ENCODE peak calls at places on chromosomes 1 and 21, in five cellular contexts. One of them, this sample, is unnamed. For H3K4me1, the result is how much of the 10 kb centered on the place peaks cover.

GRCh38 chr1:113684153-113684541 is 75.1 kb downstream of the PHTF1 start:
- DNase-seq in K562: peak
- DNase-seq in transverse colon: peak
- DNase-seq in thoracic aorta: no peak
- DNase-seq in tibial nerve: peak
- DNase-seq in this sample: no peak

GRCh38 chr1:179742717-179743678 is at the start of gene FAM163A:
- DNase-seq in K562: no peak
- DNase-seq in transverse colon: no peak
- DNase-seq in thoracic aorta: no peak
- DNase-seq in tibial nerve: no peak
- DNase-seq in this sample: peak

GRCh38 chr1:12142891-12143630 is 23.7 kb upstream of the TNFRSF1B start:
- DNase-seq in K562: no peak
- DNase-seq in transverse colon: no peak
- DNase-seq in thoracic aorta: no peak
- DNase-seq in tibial nerve: peak
- DNase-seq in this sample: no peak

GRCh38 chr1:188782220-188782841 is 1695.3 kb downstream of the BRINP3 start:
- DNase-seq in K562: peak
- DNase-seq in transverse colon: no peak
- DNase-seq in thoracic aorta: no peak
- DNase-seq in tibial nerve: no peak
- DNase-seq in this sample: peak

GRCh38 chr1:3928622-3929021 is 28.6 kb upstream of the C1orf174 start:
- DNase-seq in K562: no peak
- DNase-seq in transverse colon: no peak
- DNase-seq in thoracic aorta: no peak
- DNase-seq in tibial nerve: no peak
- DNase-seq in this sample: no peak

GRCh38 chr1:234987415-234988159 is 141.1 kb downstream of the TOMM20 start:
- DNase-seq in K562: no peak
- DNase-seq in transverse colon: peak
- DNase-seq in thoracic aorta: peak
- DNase-seq in tibial nerve: peak
- DNase-seq in this sample: no peak

GRCh38 chr1:98104285-98104684 is 183.5 kb upstream of the DPYD start:
- DNase-seq in K562: no peak
- DNase-seq in transverse colon: no peak
- DNase-seq in thoracic aorta: no peak
- DNase-seq in tibial nerve: no peak
- DNase-seq in this sample: no peak

GRCh38 chr1:111980684-111981083 is 8.8 kb downstream of the KCND3 start:
- DNase-seq in K562: no peak
- DNase-seq in transverse colon: no peak
- DNase-seq in thoracic aorta: no peak
- DNase-seq in tibial nerve: no peak
- DNase-seq in this sample: no peak

GRCh38 chr1:54111624-54112023 is 41.2 kb downstream of the CDCP2 start:
- DNase-seq in K562: no peak
- DNase-seq in transverse colon: no peak
- DNase-seq in thoracic aorta: no peak
- DNase-seq in tibial nerve: no peak
- DNase-seq in this sample: no peak

GRCh38 chr1:171433451-171433850 is 51.9 kb upstream of the PRRC2C start:
- DNase-seq in K562: no peak
- DNase-seq in transverse colon: no peak
- DNase-seq in thoracic aorta: no peak
- DNase-seq in tibial nerve: no peak
- DNase-seq in this sample: no peak

GRCh38 chr1:34864759-34865158 is 5.2 kb upstream of the SMIM12 start:
- DNase-seq in K562: no peak
- DNase-seq in transverse colon: no peak
- DNase-seq in thoracic aorta: no peak
- DNase-seq in tibial nerve: no peak
- DNase-seq in this sample: no peak

GRCh38 chr1:68293122-68293521 is 60.8 kb upstream of the WLS start:
- DNase-seq in K562: no peak
- DNase-seq in transverse colon: no peak
- DNase-seq in thoracic aorta: no peak
- DNase-seq in tibial nerve: no peak
- DNase-seq in this sample: no peak

GRCh38 chr1:85200870-85201339 is at the start of gene SYDE2:
- DNase-seq in K562: peak
- DNase-seq in transverse colon: peak
- DNase-seq in thoracic aorta: no peak
- DNase-seq in tibial nerve: peak
- DNase-seq in this sample: peak

GRCh38 chr1:11878081-11878890 is 19.5 kb upstream of the NPPB start:
- DNase-seq in K562: no peak
- DNase-seq in transverse colon: no peak
- DNase-seq in thoracic aorta: no peak
- DNase-seq in tibial nerve: no peak
- DNase-seq in this sample: no peak

GRCh38 chr1:68751723-68752122 is 254.8 kb upstream of the DEPDC1 start:
- DNase-seq in K562: no peak
- DNase-seq in transverse colon: no peak
- DNase-seq in thoracic aorta: no peak
- DNase-seq in tibial nerve: no peak
- DNase-seq in this sample: no peak

GRCh38 chr1:5747428-5748285 is 244.6 kb downstream of the NPHP4 start:
- DNase-seq in K562: no peak
- DNase-seq in transverse colon: no peak
- DNase-seq in thoracic aorta: no peak
- DNase-seq in tibial nerve: peak
- DNase-seq in this sample: no peak

GRCh38 chr1:93338426-93338825 is 7.3 kb upstream of the DR1 start:
- DNase-seq in K562: no peak
- DNase-seq in transverse colon: no peak
- DNase-seq in thoracic aorta: no peak
- DNase-seq in tibial nerve: no peak
- DNase-seq in this sample: no peak

GRCh38 chr1:42750041-42750440 is 10.0 kb upstream of the CLDN19 start:
- DNase-seq in K562: no peak
- DNase-seq in transverse colon: no peak
- DNase-seq in thoracic aorta: no peak
- DNase-seq in tibial nerve: no peak
- DNase-seq in this sample: no peak

GRCh38 chr1:235415008-235415904 is 48.0 kb downstream of the TBCE start:
- DNase-seq in K562: peak
- DNase-seq in transverse colon: peak
- DNase-seq in thoracic aorta: no peak
- DNase-seq in tibial nerve: peak
- DNase-seq in this sample: peak

GRCh38 chr1:66323958-66324357 is 210.0 kb upstream of the SGIP1 start:
- DNase-seq in K562: no peak
- DNase-seq in transverse colon: no peak
- DNase-seq in thoracic aorta: no peak
- DNase-seq in tibial nerve: no peak
- DNase-seq in this sample: no peak

GRCh38 chr21:45424854-45425795 is 20.2 kb downstream of the COL18A1 start:
- DNase-seq in K562: no peak
- DNase-seq in transverse colon: no peak
- DNase-seq in thoracic aorta: no peak
- DNase-seq in tibial nerve: no peak
- DNase-seq in this sample: no peak

GRCh38 chr21:43877936-43878575 is 13.0 kb downstream of the AGPAT3 start:
- DNase-seq in K562: no peak
- DNase-seq in transverse colon: no peak
- DNase-seq in thoracic aorta: no peak
- DNase-seq in tibial nerve: no peak
- DNase-seq in this sample: no peak

GRCh38 chr1:42379794-42380616 is 587 bp upstream of the RIMKLA start:
- DNase-seq in K562: peak
- DNase-seq in transverse colon: no peak
- DNase-seq in thoracic aorta: no peak
- DNase-seq in tibial nerve: no peak
- DNase-seq in this sample: no peak

GRCh38 chr1:26200413-26200812 is 10.0 kb downstream of the CATSPER4 start:
- DNase-seq in K562: peak
- DNase-seq in transverse colon: no peak
- DNase-seq in thoracic aorta: no peak
- DNase-seq in tibial nerve: no peak
- DNase-seq in this sample: no peak

GRCh38 chr1:41810446-41810845 is 108.3 kb downstream of the HIVEP3 start:
- DNase-seq in K562: peak
- DNase-seq in transverse colon: no peak
- DNase-seq in thoracic aorta: no peak
- DNase-seq in tibial nerve: no peak
- DNase-seq in this sample: peak

GRCh38 chr1:100921110-100921706 is 25.3 kb downstream of the SLC30A7 start:
- DNase-seq in K562: peak
- DNase-seq in transverse colon: no peak
- DNase-seq in thoracic aorta: no peak
- DNase-seq in tibial nerve: no peak
- DNase-seq in this sample: peak

GRCh38 chr1:100927276-100927675 is 31.4 kb downstream of the SLC30A7 start:
- DNase-seq in K562: no peak
- DNase-seq in transverse colon: no peak
- DNase-seq in thoracic aorta: no peak
- DNase-seq in tibial nerve: no peak
- DNase-seq in this sample: peak

GRCh38 chr1:100924991-100925390 is 29.1 kb downstream of the SLC30A7 start:
- DNase-seq in K562: no peak
- DNase-seq in transverse colon: no peak
- DNase-seq in thoracic aorta: no peak
- DNase-seq in tibial nerve: no peak
- DNase-seq in this sample: no peak

GRCh38 chr1:100926240-100926639 is 30.4 kb downstream of the SLC30A7 start:
- DNase-seq in K562: no peak
- DNase-seq in transverse colon: no peak
- DNase-seq in thoracic aorta: no peak
- DNase-seq in tibial nerve: no peak
- DNase-seq in this sample: no peak

DNA sequence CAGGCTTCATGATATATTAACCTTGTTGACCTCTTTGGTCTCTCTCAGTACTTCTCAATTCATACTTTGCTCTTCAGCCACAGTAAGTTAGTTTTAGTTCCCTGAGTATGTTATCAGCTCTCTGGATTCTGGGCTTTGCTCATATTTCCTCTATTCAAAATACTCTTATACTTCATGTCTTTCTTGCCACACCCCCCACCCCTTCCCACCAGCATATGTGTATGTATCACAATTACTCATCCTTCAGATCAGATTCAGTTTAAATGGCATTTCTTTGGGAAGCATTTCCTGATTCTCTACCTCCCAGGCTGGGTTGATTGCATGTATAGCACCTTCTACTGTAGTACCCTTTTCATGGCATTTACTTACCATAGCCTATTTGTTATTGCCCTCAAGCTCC is 28.3 kb downstream of the SLC30A7 start:
- DNase-seq in K562: no peak
- DNase-seq in transverse colon: no peak
- DNase-seq in thoracic aorta: no peak
- DNase-seq in tibial nerve: no peak
- DNase-seq in this sample: no peak
- H3K4me1 ChIP-seq in K562: under half
- H3K4me1 ChIP-seq in transverse colon: under half
- H3K4me1 ChIP-seq in thoracic aorta: under half
- H3K4me1 ChIP-seq in tibial nerve: under half
- H3K4me1 ChIP-seq in this sample: under half

GRCh38 chr1:91850708-91851107 is 35.2 kb downstream of the TGFBR3 start:
- DNase-seq in K562: no peak
- DNase-seq in transverse colon: no peak
- DNase-seq in thoracic aorta: no peak
- DNase-seq in tibial nerve: no peak
- DNase-seq in this sample: no peak

GRCh38 chr1:91844862-91845528 is 41.0 kb downstream of the TGFBR3 start:
- DNase-seq in K562: no peak
- DNase-seq in transverse colon: no peak
- DNase-seq in thoracic aorta: peak
- DNase-seq in tibial nerve: peak
- DNase-seq in this sample: peak

GRCh38 chr1:91851130-91852010 is 34.6 kb downstream of the TGFBR3 start:
- DNase-seq in K562: peak
- DNase-seq in transverse colon: peak
- DNase-seq in thoracic aorta: peak
- DNase-seq in tibial nerve: peak
- DNase-seq in this sample: peak

GRCh38 chr1:91846007-91846620 is 39.8 kb downstream of the TGFBR3 start:
- DNase-seq in K562: peak
- DNase-seq in transverse colon: peak
- DNase-seq in thoracic aorta: no peak
- DNase-seq in tibial nerve: no peak
- DNase-seq in this sample: peak

GRCh38 chr1:91847851-91848250 is 38.1 kb downstream of the TGFBR3 start:
- DNase-seq in K562: no peak
- DNase-seq in transverse colon: no peak
- DNase-seq in thoracic aorta: no peak
- DNase-seq in tibial nerve: no peak
- DNase-seq in this sample: no peak
- H3K27ac ChIP-seq in K562: no peak
- H3K27ac ChIP-seq in transverse colon: no peak
- H3K27ac ChIP-seq in thoracic aorta: no peak
- H3K27ac ChIP-seq in tibial nerve: no peak
- H3K27ac ChIP-seq in this sample: no peak

DNA sequence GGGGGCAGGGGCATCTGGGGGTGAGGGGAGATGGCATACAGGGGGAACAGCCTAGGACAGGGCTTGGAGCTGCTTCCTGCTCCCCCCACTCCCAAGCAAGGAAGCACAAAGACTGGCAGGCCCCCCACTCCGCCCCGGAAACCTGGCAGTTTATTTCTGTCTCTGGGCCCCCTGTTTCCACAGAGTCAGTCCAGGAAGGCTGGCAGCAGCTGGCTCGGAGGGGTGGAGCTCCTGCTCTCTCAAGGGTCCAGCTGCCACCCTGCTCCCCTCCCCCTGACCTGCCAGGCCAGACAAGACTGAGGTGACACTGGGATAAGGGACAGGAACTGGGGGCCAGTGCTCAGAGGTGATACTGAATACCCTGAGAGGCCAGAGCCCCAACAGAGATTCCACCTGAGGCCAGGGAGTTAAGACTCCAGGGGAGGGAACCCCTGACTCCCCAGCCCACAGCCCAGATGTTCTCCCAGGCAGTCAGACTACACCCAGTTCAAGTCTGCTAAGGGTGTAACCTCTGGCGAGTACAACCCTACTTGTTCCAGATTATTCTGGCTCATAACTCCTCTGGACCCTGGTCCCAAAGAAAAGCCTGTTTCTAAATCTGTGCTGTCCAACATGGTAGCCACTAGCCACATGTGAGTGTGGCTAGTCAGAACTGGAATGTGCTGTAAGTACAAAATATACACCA is 26.3 kb downstream of the AHDC1 start:
- DNase-seq in K562: no peak
- DNase-seq in transverse colon: no peak
- DNase-seq in thoracic aorta: no peak
- DNase-seq in tibial nerve: no peak
- DNase-seq in this sample: no peak
- H3K4me1 ChIP-seq in K562: under half
- H3K4me1 ChIP-seq in transverse colon: under half
- H3K4me1 ChIP-seq in thoracic aorta: half or more
- H3K4me1 ChIP-seq in tibial nerve: under half
- H3K4me1 ChIP-seq in this sample: under half

GRCh38 chr1:30588311-30589073 is 134.9 kb downstream of the MATN1 start:
- DNase-seq in K562: no peak
- DNase-seq in transverse colon: no peak
- DNase-seq in thoracic aorta: no peak
- DNase-seq in tibial nerve: no peak
- DNase-seq in this sample: no peak
- H3K27ac ChIP-seq in K562: no peak
- H3K27ac ChIP-seq in transverse colon: no peak
- H3K27ac ChIP-seq in thoracic aorta: no peak
- H3K27ac ChIP-seq in tibial nerve: no peak
- H3K27ac ChIP-seq in this sample: no peak

This sample was measured in small intestine.